ENCODE peak calls at places on chromosomes 2 and 18, in six cellular contexts. Z is ovary, Y is cardiac muscle cell, U is tibial artery, P is Peyer's patch, I is lower lobe of right lung. H is an unnamed sample.

GRCh38 chr2:12222561-12222960 is 476.1 kb downstream of the LPIN1 start:
- DNase-seq in U (no peak), P (no peak), Y (no peak), Z (no peak), I (no peak), H (no peak)

GRCh38 chr2:157262248-157262647 is 4.7 kb downstream of the GALNT5 start:
- DNase-seq in P (no peak), Z (no peak), Y (no peak), I (no peak), U (no peak), H (no peak)

GRCh38 chr18:2143666-2144065 is 427.6 kb downstream of the METTL4 start:
- DNase-seq in P (no peak), Y (no peak), I (no peak), U (no peak), Z (no peak), H (no peak)

GRCh38 chr2:64485302-64485701 is 31.3 kb downstream of the LGALSL start:
- DNase-seq in Z (no peak), U (no peak), Y (no peak), P (no peak), I (no peak), H (no peak)

GRCh38 chr2:3299703-3300102 is 77.9 kb downstream of the EIPR1 start:
- DNase-seq in Y (no peak), Z (no peak), P (peak; percentile 5), U (peak; percentile 39), I (peak; percentile 36), H (no peak)

GRCh38 chr2:116917196-116917595 is 897.3 kb upstream of the DDX18 start:
- DNase-seq in Y (no peak), U (no peak), Z (no peak), P (no peak), I (no peak), H (no peak)

GRCh38 chr2:128390256-128390990 is 71.8 kb upstream of the HS6ST1 start:
- DNase-seq in Z (no peak), Y (no peak), U (peak; percentile 53), I (peak; percentile 35), P (no peak), H (peak; percentile 11)

GRCh38 chr2:103401621-103402020 is 639.8 kb downstream of the TMEM182 start:
- DNase-seq in Y (peak; percentile 59), Z (no peak), I (no peak), U (no peak), P (no peak), H (peak; percentile 35)

GRCh38 chr2:14134737-14135136 is 497.8 kb upstream of the LRATD1 start:
- DNase-seq in U (no peak), Z (no peak), P (no peak), I (no peak), Y (no peak), H (no peak)

GRCh38 chr2:64931536-64932326 is 57.5 kb upstream of the SLC1A4 start:
- DNase-seq in P (no peak), Y (no peak), U (no peak), I (no peak), Z (no peak), H (no peak)

GRCh38 chr2:102698369-102699111 is 63.3 kb upstream of the TMEM182 start:
- DNase-seq in U (no peak), I (no peak), Y (no peak), Z (no peak), P (peak; percentile 87), H (peak; percentile 33)

GRCh38 chr2:111071480-111072143 is 49.1 kb upstream of the BCL2L11 start:
- DNase-seq in Z (no peak), U (no peak), I (no peak), P (no peak), Y (no peak), H (no peak)

DNA sequence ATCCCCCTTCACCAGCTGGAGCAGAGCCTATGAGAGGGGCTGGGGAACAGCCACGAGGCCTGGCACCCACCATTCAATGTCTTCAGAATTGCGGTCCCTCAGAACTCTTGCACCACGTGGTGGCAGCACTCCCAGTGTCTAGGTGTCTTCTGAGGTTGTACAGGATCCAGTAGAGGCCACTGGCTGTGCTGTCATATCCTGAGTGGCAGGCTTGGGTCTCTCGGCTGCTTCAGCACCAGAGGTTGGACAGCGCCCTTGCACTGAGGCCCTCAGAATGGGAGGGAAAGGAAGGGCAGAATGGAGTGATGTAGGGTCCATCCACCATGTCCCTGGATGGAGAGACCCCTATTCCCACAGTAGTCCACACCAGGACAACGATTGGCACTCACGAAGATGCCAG is 112.0 kb upstream of the TEKT4 start:
- DNase-seq in I (no peak), Z (no peak), Y (no peak), P (no peak), U (no peak), H (no peak)
- H3K4me3 ChIP-seq in I (no peak overlapping the region), Z (no peak overlapping the region), Y (no peak overlapping the region), P (no peak overlapping the region), U (no peak overlapping the region), H (no peak overlapping the region)

DNA sequence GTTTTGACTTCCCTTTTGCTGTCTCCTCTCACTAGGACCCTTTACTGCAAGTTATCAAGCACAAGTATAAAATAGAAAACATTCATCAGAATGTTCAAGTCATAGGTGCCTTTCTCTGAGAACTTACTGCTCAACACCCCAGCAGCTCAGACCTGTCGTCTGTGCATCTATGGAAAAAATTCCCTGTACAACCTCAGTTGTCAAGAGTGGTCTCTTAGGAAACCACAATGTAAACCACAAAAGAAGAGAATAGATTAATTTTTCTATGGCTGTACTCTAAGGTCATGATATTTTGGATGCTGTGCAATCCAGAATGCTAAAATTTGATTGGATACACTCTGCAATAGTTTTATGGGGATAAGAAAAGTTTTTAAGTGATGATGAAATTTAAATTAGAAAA is 84.1 kb downstream of the RBMS1 start:
- DNase-seq in P (no peak), Z (no peak), Y (no peak), I (no peak), U (no peak), H (no peak)
- H3K4me1 ChIP-seq in P (peaks cover 6% of the 10 kb centered on the region), Z (peaks cover 14% of the 10 kb centered on the region), Y (peaks cover 31% of the 10 kb centered on the region), I (peaks cover 54% of the 10 kb centered on the region), U (peaks cover 34% of the 10 kb centered on the region), H (no peaks in the 10 kb centered on the region)

GRCh38 chr2:162312853-162313252 is 5.6 kb downstream of the IFIH1 start:
- DNase-seq in Y (no peak), Z (no peak), U (no peak), I (no peak), P (no peak), H (no peak)
- H3K4me3 ChIP-seq in Y (no peak overlapping the region), Z (no peak overlapping the region), U (no peak overlapping the region), I (no peak overlapping the region), P (no peak overlapping the region), H (no peak overlapping the region)

GRCh38 chr2:190881074-190881479 is 456 bp downstream of the GLS start:
- DNase-seq in Z (no peak), I (no peak), P (no peak), U (peak; percentile 70), Y (no peak), H (no peak)

GRCh38 chr2:190880374-190881073 is at the start of gene GLS:
- DNase-seq in Y (peak; percentile 98), Z (peak; percentile 97), P (peak; percentile 98), U (peak; percentile 99), I (peak; percentile 96), H (peak; percentile 96)

GRCh38 chr2:190881480-190882326 is 1.1 kb downstream of the GLS start:
- DNase-seq in Z (peak; percentile 73), U (peak; percentile 81), I (peak; percentile 83), Y (peak; percentile 75), P (peak; percentile 81), H (peak; percentile 69)

GRCh38 chr2:190882327-190882766 is 1.7 kb downstream of the GLS start:
- DNase-seq in U (no peak), Z (no peak), P (no peak), I (no peak), Y (no peak), H (no peak)

DNA sequence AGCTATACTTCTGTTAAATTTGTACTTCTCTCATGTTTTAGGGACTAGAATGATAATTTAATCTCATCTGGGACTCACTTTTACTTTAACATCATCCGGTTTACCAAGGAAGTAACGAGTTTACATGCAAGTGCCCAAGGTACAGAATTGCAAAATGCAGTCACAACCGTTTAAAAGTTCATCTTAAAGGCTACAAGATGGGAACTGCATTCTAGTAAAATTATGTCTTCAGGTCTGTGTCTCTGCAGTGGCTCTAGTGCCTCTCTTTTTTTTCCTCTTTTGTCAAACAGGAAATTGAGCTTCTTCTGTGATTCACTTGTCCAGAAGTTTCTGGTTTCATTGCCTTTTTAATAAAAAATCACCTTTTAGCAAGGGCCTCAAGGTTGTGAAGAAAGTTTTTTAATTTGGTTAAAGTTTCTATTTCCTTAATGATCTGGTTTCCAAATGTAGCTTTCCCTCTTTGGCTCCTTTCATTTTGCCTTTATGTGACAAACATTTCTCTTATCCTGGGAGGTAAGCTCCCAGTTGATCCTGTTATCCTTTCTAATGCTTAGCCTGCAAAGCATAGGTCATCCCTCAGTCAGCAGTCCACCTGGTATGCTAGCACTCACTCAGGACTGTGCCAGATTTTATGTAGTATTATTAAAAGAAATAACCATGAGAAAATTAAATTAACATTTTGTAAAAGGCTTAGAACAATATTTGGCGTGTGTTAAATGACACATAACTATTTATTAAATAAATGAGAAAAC is 2.4 kb downstream of the GLS start:
- DNase-seq in Y (no peak), I (no peak), P (no peak), U (no peak), Z (no peak), H (no peak)
- H3K4me1 ChIP-seq in Y (peaks cover 27% of the 10 kb centered on the region), I (peaks cover 59% of the 10 kb centered on the region), P (peaks cover 49% of the 10 kb centered on the region), U (peaks cover 15% of the 10 kb centered on the region), Z (peaks cover 6% of the 10 kb centered on the region), H (no peaks in the 10 kb centered on the region)

DNA sequence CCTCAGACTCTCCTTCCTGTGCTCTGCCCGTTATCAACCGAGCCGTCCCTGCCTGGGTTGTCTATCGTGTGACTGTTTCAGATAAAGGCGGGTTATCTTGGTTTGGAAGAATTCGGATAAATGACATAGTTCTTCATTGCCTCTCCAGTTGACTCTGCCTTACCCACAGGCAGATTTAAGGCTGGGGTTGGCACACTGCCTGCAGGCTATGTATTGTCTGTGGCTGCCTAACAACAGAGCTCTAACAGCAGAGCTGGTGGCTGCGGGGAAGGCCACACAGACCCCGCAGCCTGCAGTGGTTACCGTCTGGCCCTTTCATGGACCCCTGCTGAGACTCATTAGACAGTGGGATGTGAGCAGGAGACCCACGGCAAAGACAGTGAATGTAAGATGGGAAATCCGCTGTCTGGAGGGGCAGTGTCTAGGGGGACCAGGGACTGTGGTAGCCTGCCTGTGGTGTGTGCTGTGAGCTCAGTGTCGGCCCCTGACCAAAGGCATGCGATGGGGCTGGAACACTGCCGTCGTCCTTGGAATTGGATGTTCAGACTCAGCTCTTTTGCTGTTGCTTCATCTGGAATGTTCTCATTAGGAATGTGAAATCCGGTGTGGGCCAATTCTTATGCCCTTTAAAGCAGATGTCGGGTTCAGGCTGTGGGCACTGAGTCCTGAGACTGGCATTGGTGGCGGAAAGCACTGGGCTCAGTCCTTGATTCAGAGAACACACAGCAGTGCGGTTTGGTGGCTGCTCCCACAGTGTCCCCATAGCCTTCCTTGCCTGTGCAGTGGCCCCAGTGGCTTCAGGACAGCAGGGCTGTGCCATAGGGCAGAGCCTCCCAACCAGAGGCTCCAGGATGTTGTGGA is 44.5 kb downstream of the SH3RF3 start:
- DNase-seq in Y (peak; percentile 40), I (no peak), Z (peak; percentile 92), P (no peak), U (peak; percentile 96), H (no peak)
- H3K4me3 ChIP-seq in Y (no peak overlapping the region), I (no peak overlapping the region), Z (no peak overlapping the region), P (no peak overlapping the region), U (no peak overlapping the region), H (no peak overlapping the region)